ENCODE peak calls at places on chromosome 11, in seven cellular contexts. T is left ventricle myocardium inferior, M is neural progenitor cell, Z is prostate gland, C is foreskin fibroblast, J is AG10803, H is psoas muscle. U is an unnamed sample.

GRCh38 chr11:3853545-3853842 is 2.0 kb upstream of the STIM1 start:
- DNase-seq in H (no peak), M (no peak), C (no peak), Z (no peak), J (no peak), T (no peak), U (no peak)

GRCh38 chr11:76453248-76453647 is 8.4 kb downstream of the EMSY start:
- DNase-seq in H (no peak), Z (no peak), C (no peak), J (no peak), T (no peak), M (no peak), U (no peak)

GRCh38 chr11:504053-504993 is 2.7 kb downstream of the RNH1 start:
- DNase-seq in H (no peak), T (peak; percentile 53), M (no peak), Z (peak; percentile 55), J (peak; percentile 61), C (peak; percentile 52), U (no peak)

GRCh38 chr11:20055312-20055711 is 105.0 kb downstream of the DBX1 start:
- DNase-seq in H (no peak), T (no peak), Z (no peak), C (no peak), M (no peak), J (peak; percentile 58), U (peak; percentile 14)

GRCh38 chr11:133821776-133822175 is 23.5 kb downstream of the SPATA19 start:
- DNase-seq in J (no peak), M (peak; percentile 87), C (no peak), H (no peak), T (peak; percentile 41), Z (peak; percentile 57), U (no peak)

GRCh38 chr11:73795925-73796632 is 8.4 kb downstream of the MRPL48 start:
- DNase-seq in M (peak; percentile 26), T (peak; percentile 38), H (peak; percentile 56), J (no peak), C (no peak), Z (no peak), U (no peak)

GRCh38 chr11:133029096-133029495 is 503.2 kb downstream of the OPCML start:
- DNase-seq in J (no peak), H (no peak), T (no peak), Z (no peak), M (no peak), C (no peak), U (no peak)

GRCh38 chr11:68066742-68067141 is 27.9 kb downstream of the TCIRG1 start:
- DNase-seq in T (no peak), M (no peak), H (no peak), Z (no peak), C (no peak), J (peak; percentile 29), U (peak; percentile 28)

GRCh38 chr11:89443366-89444303 is 47.5 kb downstream of the NOX4 start:
- DNase-seq in J (no peak), H (no peak), T (no peak), M (no peak), Z (no peak), C (no peak), U (no peak)

GRCh38 chr11:120344302-120345004 is 8.2 kb downstream of the ARHGEF12 start:
- DNase-seq in T (no peak), Z (no peak), M (no peak), C (no peak), J (peak; percentile 57), H (no peak), U (no peak)

GRCh38 chr11:16028406-16028805 is 327.9 kb downstream of the SOX6 start:
- DNase-seq in T (no peak), M (no peak), C (no peak), H (no peak), Z (no peak), J (peak; percentile 9), U (peak; percentile 28)

GRCh38 chr11:100830978-100831732 is 144.1 kb downstream of the ARHGAP42 start:
- DNase-seq in M (no peak), T (no peak), Z (no peak), H (no peak), J (peak; percentile 56), C (peak; percentile 53), U (peak; percentile 21)

GRCh38 chr11:134636071-134636470 is 224.0 kb upstream of the B3GAT1 start:
- DNase-seq in M (no peak), Z (no peak), T (no peak), H (no peak), C (no peak), J (no peak), U (no peak)

GRCh38 chr11:56473252-56473651 is at the start of gene OR5M3:
- DNase-seq in M (no peak), Z (no peak), H (no peak), T (no peak), J (no peak), C (no peak), U (no peak)

GRCh38 chr11:102495161-102496042 is 35.1 kb downstream of the MMP7 start:
- DNase-seq in T (no peak), M (peak; percentile 80), H (no peak), C (peak; percentile 66), J (peak; percentile 90), Z (peak; percentile 74), U (peak; percentile 67)

GRCh38 chr11:113023228-113023627 is 62.0 kb downstream of the NCAM1 start:
- DNase-seq in Z (no peak), T (no peak), H (no peak), C (peak; percentile 17), J (peak; percentile 79), M (no peak), U (no peak)

GRCh38 chr11:70826541-70826943 is 425.8 kb downstream of the SHANK2 start:
- DNase-seq in Z (peak; percentile 13), H (no peak), J (no peak), C (peak; percentile 15), T (no peak), M (peak; percentile 91), U (no peak)

GRCh38 chr11:68750197-68750987 is 928 bp downstream of the TESMIN start:
- DNase-seq in J (no peak), T (no peak), M (peak; percentile 71), H (peak; percentile 57), Z (no peak), C (no peak), U (no peak)

GRCh38 chr11:9003573-9004309 is at the start of gene NRIP3:
- DNase-seq in T (peak; percentile 69), H (peak; percentile 81), C (peak; percentile 43), M (peak; percentile 83), Z (peak; percentile 59), J (peak; percentile 58), U (no peak)

GRCh38 chr11:112795896-112796686 is 165.1 kb upstream of the NCAM1 start:
- DNase-seq in Z (no peak), C (no peak), T (no peak), H (no peak), M (no peak), J (no peak), U (no peak)

GRCh38 chr11:106162190-106162589 is 84.7 kb downstream of the AASDHPPT start:
- DNase-seq in C (no peak), T (no peak), M (no peak), J (no peak), Z (no peak), H (no peak), U (no peak)

GRCh38 chr11:31887180-31887579 is 76.1 kb upstream of the PAX6 start:
- DNase-seq in J (no peak), M (peak; percentile 37), T (no peak), H (no peak), Z (no peak), C (no peak), U (no peak)

GRCh38 chr11:15901790-15902189 is 454.6 kb downstream of the SOX6 start:
- DNase-seq in C (no peak), Z (peak; percentile 39), H (no peak), M (no peak), T (no peak), J (no peak), U (no peak)

GRCh38 chr11:69204246-69205124 is 48.8 kb downstream of the SMIM38 start:
- DNase-seq in C (no peak), H (no peak), J (no peak), T (no peak), M (no peak), Z (no peak), U (no peak)

GRCh38 chr11:44709281-44709562 is 17.5 kb upstream of the TSPAN18 start:
- DNase-seq in J (peak; percentile 15), Z (no peak), C (no peak), T (no peak), H (no peak), M (no peak), U (no peak)

DNA sequence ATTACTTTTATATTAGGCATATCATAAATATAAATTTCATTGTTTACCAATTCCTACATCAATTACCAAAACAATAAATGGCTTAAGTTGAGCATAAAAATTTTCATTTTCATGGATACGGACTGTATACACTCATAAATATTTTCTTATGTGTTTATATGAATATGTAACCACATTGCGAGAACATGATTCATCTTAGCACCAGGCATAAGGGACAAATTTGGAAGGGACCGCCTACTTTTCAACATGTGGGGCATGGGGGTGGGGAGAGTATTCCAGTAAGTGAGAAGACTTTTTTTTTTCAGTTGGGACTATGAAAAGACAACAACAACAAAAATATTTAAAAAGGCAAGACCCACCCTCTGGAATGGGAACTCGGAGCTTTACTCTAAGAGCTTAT is 296.1 kb downstream of the RAB38 start:
- DNase-seq in M (no peak), H (no peak), C (peak; percentile 48), Z (no peak), J (peak; percentile 65), T (no peak), U (no peak)
- TF ChIP-seq CTCF in M (no peak), H (no peak), C (no peak), Z (no peak), J (no peak), T (no peak), U (no peak)

GRCh38 chr11:60858236-60858635 is 2.5 kb upstream of the PTGDR2 start:
- DNase-seq in J (no peak), C (no peak), H (peak; percentile 33), M (no peak), Z (no peak), T (no peak), U (no peak)

GRCh38 chr11:60857378-60858232 is 1.9 kb upstream of the PTGDR2 start:
- DNase-seq in H (peak; percentile 6), M (no peak), Z (no peak), C (peak; percentile 49), J (no peak), T (no peak), U (no peak)

GRCh38 chr11:60860943-60861342 is 5.2 kb upstream of the PTGDR2 start:
- DNase-seq in Z (no peak), C (no peak), J (no peak), M (no peak), T (no peak), H (peak; percentile 26), U (no peak)

GRCh38 chr11:60858731-60859464 is 3.1 kb upstream of the PTGDR2 start:
- DNase-seq in Z (no peak), H (peak; percentile 23), M (no peak), T (no peak), C (no peak), J (no peak), U (no peak)

GRCh38 chr11:60859616-60860250 is 4.0 kb upstream of the PTGDR2 start:
- DNase-seq in J (no peak), H (peak; percentile 23), M (no peak), Z (no peak), T (no peak), C (no peak), U (no peak)
- H3K4me3 ChIP-seq in J (no peak overlapping the region), H (no peak overlapping the region), M (no peak overlapping the region), Z (no peak overlapping the region), T (no peak overlapping the region), C (no peak overlapping the region), U (no peak overlapping the region)

GRCh38 chr11:96241351-96241841 is 101.6 kb downstream of the MAML2 start:
- DNase-seq in H (no peak), M (no peak), J (no peak), Z (no peak), C (no peak), T (no peak), U (no peak)
- TF ChIP-seq CTCF in H (no peak), M (peak; percentile 31), J (no peak), Z (no peak), C (no peak), T (no peak), U (no peak)

GRCh38 chr11:64869571-64870175 is 8.7 kb downstream of the EHD1 start:
- DNase-seq in J (no peak), M (peak; percentile 53), T (no peak), H (no peak), C (no peak), Z (no peak), U (no peak)
- H3K4me3 ChIP-seq in J (peak overlapping the region; percentile 13), M (no peak overlapping the region), T (peak overlapping the region; percentile 54), H (peak overlapping the region; percentile 43), C (no peak overlapping the region), Z (no peak overlapping the region), U (no peak overlapping the region)